ENCODE peak calls at places on chromosomes 6 and 20, in ten cellular contexts. One of them, this sample, is unnamed.

GRCh38 chr20:2400290-2400689 is 19.6 kb downstream of the TGM6 start:
- DNase-seq in endothelial cell: no peak
- DNase-seq in A549: no peak
- DNase-seq in lower lobe of right lung: no peak
- DNase-seq in iPS-NIHi11: no peak
- DNase-seq in RWPE1: no peak
- DNase-seq in NCI-H1105: no peak
- DNase-seq in stimulated activated CD8-positive, alpha-beta memory T cell treated with anti-CD3 and anti-CD28 coated beads, Interleukin-4, amount 100 ng/mL, for 48 hours: no peak
- DNase-seq in PC-3: no peak
- DNase-seq in AG09319: no peak
- DNase-seq in this sample: no peak

GRCh38 chr6:110664933-110665332 is 150.3 kb downstream of the CDK19 start:
- DNase-seq in endothelial cell: no peak
- DNase-seq in A549: no peak
- DNase-seq in lower lobe of right lung: no peak
- DNase-seq in iPS-NIHi11: no peak
- DNase-seq in RWPE1: no peak
- DNase-seq in NCI-H1105: no peak
- DNase-seq in stimulated activated CD8-positive, alpha-beta memory T cell treated with anti-CD3 and anti-CD28 coated beads, Interleukin-4, amount 100 ng/mL, for 48 hours: no peak
- DNase-seq in PC-3: peak
- DNase-seq in AG09319: no peak
- DNase-seq in this sample: no peak

GRCh38 chr6:31776961-31777666 is at the start of gene VWA7:
- DNase-seq in endothelial cell: no peak
- DNase-seq in A549: peak
- DNase-seq in lower lobe of right lung: peak
- DNase-seq in iPS-NIHi11: peak
- DNase-seq in RWPE1: peak
- DNase-seq in NCI-H1105: peak
- DNase-seq in stimulated activated CD8-positive, alpha-beta memory T cell treated with anti-CD3 and anti-CD28 coated beads, Interleukin-4, amount 100 ng/mL, for 48 hours: peak
- DNase-seq in PC-3: peak
- DNase-seq in AG09319: no peak
- DNase-seq in this sample: no peak

GRCh38 chr6:105603779-105604592 is 201.1 kb upstream of the PREP start:
- DNase-seq in endothelial cell: no peak
- DNase-seq in A549: no peak
- DNase-seq in lower lobe of right lung: no peak
- DNase-seq in iPS-NIHi11: no peak
- DNase-seq in RWPE1: no peak
- DNase-seq in NCI-H1105: no peak
- DNase-seq in stimulated activated CD8-positive, alpha-beta memory T cell treated with anti-CD3 and anti-CD28 coated beads, Interleukin-4, amount 100 ng/mL, for 48 hours: no peak
- DNase-seq in PC-3: no peak
- DNase-seq in AG09319: no peak
- DNase-seq in this sample: no peak

GRCh38 chr6:125639621-125640020 is 109.8 kb upstream of the HEY2 start:
- DNase-seq in endothelial cell: no peak
- DNase-seq in A549: no peak
- DNase-seq in lower lobe of right lung: no peak
- DNase-seq in iPS-NIHi11: no peak
- DNase-seq in RWPE1: no peak
- DNase-seq in NCI-H1105: no peak
- DNase-seq in stimulated activated CD8-positive, alpha-beta memory T cell treated with anti-CD3 and anti-CD28 coated beads, Interleukin-4, amount 100 ng/mL, for 48 hours: no peak
- DNase-seq in PC-3: no peak
- DNase-seq in AG09319: no peak
- DNase-seq in this sample: no peak

GRCh38 chr6:152697634-152698033 is at the start of gene MYCT1:
- DNase-seq in endothelial cell: peak
- DNase-seq in A549: no peak
- DNase-seq in lower lobe of right lung: no peak
- DNase-seq in iPS-NIHi11: no peak
- DNase-seq in RWPE1: no peak
- DNase-seq in NCI-H1105: no peak
- DNase-seq in stimulated activated CD8-positive, alpha-beta memory T cell treated with anti-CD3 and anti-CD28 coated beads, Interleukin-4, amount 100 ng/mL, for 48 hours: no peak
- DNase-seq in PC-3: no peak
- DNase-seq in AG09319: no peak
- DNase-seq in this sample: no peak

GRCh38 chr20:38290829-38291581 is 13.0 kb upstream of the BPI start:
- DNase-seq in endothelial cell: peak
- DNase-seq in A549: peak
- DNase-seq in lower lobe of right lung: no peak
- DNase-seq in iPS-NIHi11: peak
- DNase-seq in RWPE1: peak
- DNase-seq in NCI-H1105: no peak
- DNase-seq in stimulated activated CD8-positive, alpha-beta memory T cell treated with anti-CD3 and anti-CD28 coated beads, Interleukin-4, amount 100 ng/mL, for 48 hours: no peak
- DNase-seq in PC-3: peak
- DNase-seq in AG09319: no peak
- DNase-seq in this sample: peak

GRCh38 chr6:87606199-87606598 is 16.3 kb downstream of the ORC3 start:
- DNase-seq in endothelial cell: no peak
- DNase-seq in A549: no peak
- DNase-seq in lower lobe of right lung: no peak
- DNase-seq in iPS-NIHi11: no peak
- DNase-seq in RWPE1: no peak
- DNase-seq in NCI-H1105: no peak
- DNase-seq in stimulated activated CD8-positive, alpha-beta memory T cell treated with anti-CD3 and anti-CD28 coated beads, Interleukin-4, amount 100 ng/mL, for 48 hours: no peak
- DNase-seq in PC-3: no peak
- DNase-seq in AG09319: no peak
- DNase-seq in this sample: no peak

GRCh38 chr6:118319890-118320289 is 228.2 kb upstream of the PLN start:
- DNase-seq in endothelial cell: no peak
- DNase-seq in A549: no peak
- DNase-seq in lower lobe of right lung: no peak
- DNase-seq in iPS-NIHi11: no peak
- DNase-seq in RWPE1: no peak
- DNase-seq in NCI-H1105: peak
- DNase-seq in stimulated activated CD8-positive, alpha-beta memory T cell treated with anti-CD3 and anti-CD28 coated beads, Interleukin-4, amount 100 ng/mL, for 48 hours: no peak
- DNase-seq in PC-3: no peak
- DNase-seq in AG09319: no peak
- DNase-seq in this sample: no peak

GRCh38 chr6:45416700-45417099 is 39.0 kb upstream of the SUPT3H start:
- DNase-seq in endothelial cell: no peak
- DNase-seq in A549: no peak
- DNase-seq in lower lobe of right lung: no peak
- DNase-seq in iPS-NIHi11: no peak
- DNase-seq in RWPE1: no peak
- DNase-seq in NCI-H1105: no peak
- DNase-seq in stimulated activated CD8-positive, alpha-beta memory T cell treated with anti-CD3 and anti-CD28 coated beads, Interleukin-4, amount 100 ng/mL, for 48 hours: no peak
- DNase-seq in PC-3: no peak
- DNase-seq in AG09319: no peak
- DNase-seq in this sample: no peak

GRCh38 chr6:136763255-136763654 is 29.0 kb downstream of the MAP3K5 start:
- DNase-seq in endothelial cell: no peak
- DNase-seq in A549: no peak
- DNase-seq in lower lobe of right lung: no peak
- DNase-seq in iPS-NIHi11: no peak
- DNase-seq in RWPE1: no peak
- DNase-seq in NCI-H1105: no peak
- DNase-seq in stimulated activated CD8-positive, alpha-beta memory T cell treated with anti-CD3 and anti-CD28 coated beads, Interleukin-4, amount 100 ng/mL, for 48 hours: no peak
- DNase-seq in PC-3: no peak
- DNase-seq in AG09319: no peak
- DNase-seq in this sample: no peak

GRCh38 chr6:138485005-138485545 is 14.2 kb downstream of the NHSL1 start:
- DNase-seq in endothelial cell: no peak
- DNase-seq in A549: no peak
- DNase-seq in lower lobe of right lung: no peak
- DNase-seq in iPS-NIHi11: peak
- DNase-seq in RWPE1: no peak
- DNase-seq in NCI-H1105: peak
- DNase-seq in stimulated activated CD8-positive, alpha-beta memory T cell treated with anti-CD3 and anti-CD28 coated beads, Interleukin-4, amount 100 ng/mL, for 48 hours: no peak
- DNase-seq in PC-3: no peak
- DNase-seq in AG09319: no peak
- DNase-seq in this sample: no peak

GRCh38 chr6:14280766-14281293 is 163.3 kb downstream of the CD83 start:
- DNase-seq in endothelial cell: no peak
- DNase-seq in A549: no peak
- DNase-seq in lower lobe of right lung: no peak
- DNase-seq in iPS-NIHi11: no peak
- DNase-seq in RWPE1: no peak
- DNase-seq in NCI-H1105: no peak
- DNase-seq in stimulated activated CD8-positive, alpha-beta memory T cell treated with anti-CD3 and anti-CD28 coated beads, Interleukin-4, amount 100 ng/mL, for 48 hours: no peak
- DNase-seq in PC-3: no peak
- DNase-seq in AG09319: no peak
- DNase-seq in this sample: no peak

GRCh38 chr6:3722211-3722621 is 29.3 kb downstream of the PXDC1 start:
- DNase-seq in endothelial cell: no peak
- DNase-seq in A549: no peak
- DNase-seq in lower lobe of right lung: no peak
- DNase-seq in iPS-NIHi11: no peak
- DNase-seq in RWPE1: no peak
- DNase-seq in NCI-H1105: no peak
- DNase-seq in stimulated activated CD8-positive, alpha-beta memory T cell treated with anti-CD3 and anti-CD28 coated beads, Interleukin-4, amount 100 ng/mL, for 48 hours: no peak
- DNase-seq in PC-3: no peak
- DNase-seq in AG09319: peak
- DNase-seq in this sample: no peak

GRCh38 chr6:79947191-79948173 is at the start of gene ELOVL4:
- DNase-seq in endothelial cell: peak
- DNase-seq in A549: peak
- DNase-seq in lower lobe of right lung: peak
- DNase-seq in iPS-NIHi11: peak
- DNase-seq in RWPE1: peak
- DNase-seq in NCI-H1105: peak
- DNase-seq in stimulated activated CD8-positive, alpha-beta memory T cell treated with anti-CD3 and anti-CD28 coated beads, Interleukin-4, amount 100 ng/mL, for 48 hours: peak
- DNase-seq in PC-3: peak
- DNase-seq in AG09319: peak
- DNase-seq in this sample: peak

GRCh38 chr6:32973934-32974333 is 5.5 kb downstream of the BRD2 start:
- DNase-seq in endothelial cell: no peak
- DNase-seq in A549: peak
- DNase-seq in lower lobe of right lung: no peak
- DNase-seq in iPS-NIHi11: no peak
- DNase-seq in RWPE1: no peak
- DNase-seq in NCI-H1105: no peak
- DNase-seq in stimulated activated CD8-positive, alpha-beta memory T cell treated with anti-CD3 and anti-CD28 coated beads, Interleukin-4, amount 100 ng/mL, for 48 hours: no peak
- DNase-seq in PC-3: peak
- DNase-seq in AG09319: no peak
- DNase-seq in this sample: no peak

GRCh38 chr6:155528982-155529453 is 73.4 kb upstream of the NOX3 start:
- DNase-seq in endothelial cell: no peak
- DNase-seq in A549: peak
- DNase-seq in lower lobe of right lung: no peak
- DNase-seq in iPS-NIHi11: no peak
- DNase-seq in RWPE1: peak
- DNase-seq in NCI-H1105: no peak
- DNase-seq in stimulated activated CD8-positive, alpha-beta memory T cell treated with anti-CD3 and anti-CD28 coated beads, Interleukin-4, amount 100 ng/mL, for 48 hours: no peak
- DNase-seq in PC-3: peak
- DNase-seq in AG09319: peak
- DNase-seq in this sample: no peak

GRCh38 chr20:46960536-46960935 is 65.9 kb downstream of the EYA2 start:
- DNase-seq in endothelial cell: no peak
- DNase-seq in A549: no peak
- DNase-seq in lower lobe of right lung: no peak
- DNase-seq in iPS-NIHi11: no peak
- DNase-seq in RWPE1: no peak
- DNase-seq in NCI-H1105: no peak
- DNase-seq in stimulated activated CD8-positive, alpha-beta memory T cell treated with anti-CD3 and anti-CD28 coated beads, Interleukin-4, amount 100 ng/mL, for 48 hours: no peak
- DNase-seq in PC-3: no peak
- DNase-seq in AG09319: no peak
- DNase-seq in this sample: no peak

GRCh38 chr6:157332813-157333212 is 9.5 kb upstream of the TMEM242 start:
- DNase-seq in endothelial cell: no peak
- DNase-seq in A549: no peak
- DNase-seq in lower lobe of right lung: no peak
- DNase-seq in iPS-NIHi11: no peak
- DNase-seq in RWPE1: no peak
- DNase-seq in NCI-H1105: no peak
- DNase-seq in stimulated activated CD8-positive, alpha-beta memory T cell treated with anti-CD3 and anti-CD28 coated beads, Interleukin-4, amount 100 ng/mL, for 48 hours: no peak
- DNase-seq in PC-3: no peak
- DNase-seq in AG09319: no peak
- DNase-seq in this sample: no peak

GRCh38 chr20:60930023-60930790 is 321.9 kb upstream of the CDH4 start:
- DNase-seq in endothelial cell: no peak
- DNase-seq in A549: no peak
- DNase-seq in lower lobe of right lung: no peak
- DNase-seq in iPS-NIHi11: no peak
- DNase-seq in RWPE1: no peak
- DNase-seq in NCI-H1105: no peak
- DNase-seq in stimulated activated CD8-positive, alpha-beta memory T cell treated with anti-CD3 and anti-CD28 coated beads, Interleukin-4, amount 100 ng/mL, for 48 hours: no peak
- DNase-seq in PC-3: no peak
- DNase-seq in AG09319: no peak
- DNase-seq in this sample: no peak

GRCh38 chr20:55616367-55616766 is 389.0 kb downstream of the CBLN4 start:
- DNase-seq in endothelial cell: no peak
- DNase-seq in A549: no peak
- DNase-seq in lower lobe of right lung: no peak
- DNase-seq in iPS-NIHi11: no peak
- DNase-seq in RWPE1: no peak
- DNase-seq in NCI-H1105: no peak
- DNase-seq in stimulated activated CD8-positive, alpha-beta memory T cell treated with anti-CD3 and anti-CD28 coated beads, Interleukin-4, amount 100 ng/mL, for 48 hours: no peak
- DNase-seq in PC-3: no peak
- DNase-seq in AG09319: no peak
- DNase-seq in this sample: no peak

GRCh38 chr20:35329435-35330139 is 37.4 kb upstream of the FAM83C start:
- DNase-seq in endothelial cell: peak
- DNase-seq in A549: peak
- DNase-seq in lower lobe of right lung: no peak
- DNase-seq in iPS-NIHi11: peak
- DNase-seq in RWPE1: peak
- DNase-seq in NCI-H1105: peak
- DNase-seq in stimulated activated CD8-positive, alpha-beta memory T cell treated with anti-CD3 and anti-CD28 coated beads, Interleukin-4, amount 100 ng/mL, for 48 hours: peak
- DNase-seq in PC-3: peak
- DNase-seq in AG09319: no peak
- DNase-seq in this sample: no peak

GRCh38 chr6:30855429-30856069 is 28.8 kb upstream of the DDR1 start:
- DNase-seq in endothelial cell: no peak
- DNase-seq in A549: no peak
- DNase-seq in lower lobe of right lung: no peak
- DNase-seq in iPS-NIHi11: no peak
- DNase-seq in RWPE1: no peak
- DNase-seq in NCI-H1105: no peak
- DNase-seq in stimulated activated CD8-positive, alpha-beta memory T cell treated with anti-CD3 and anti-CD28 coated beads, Interleukin-4, amount 100 ng/mL, for 48 hours: no peak
- DNase-seq in PC-3: no peak
- DNase-seq in AG09319: no peak
- DNase-seq in this sample: no peak

GRCh38 chr20:18057994-18058349 is 256 bp upstream of the OVOL2 start:
- DNase-seq in endothelial cell: no peak
- DNase-seq in A549: no peak
- DNase-seq in lower lobe of right lung: peak
- DNase-seq in iPS-NIHi11: peak
- DNase-seq in RWPE1: no peak
- DNase-seq in NCI-H1105: peak
- DNase-seq in stimulated activated CD8-positive, alpha-beta memory T cell treated with anti-CD3 and anti-CD28 coated beads, Interleukin-4, amount 100 ng/mL, for 48 hours: no peak
- DNase-seq in PC-3: no peak
- DNase-seq in AG09319: no peak
- DNase-seq in this sample: no peak